ENCODE peak calls at places on chromosome 16, in eight cellular contexts. N is right atrium auricular region; Y is dorsolateral prefrontal cortex; O is neural progenitor cell; I is CD4-positive, alpha-beta T cell; L is astrocyte; R is tibial nerve; F is cardiac muscle cell. U is an unnamed sample.

GRCh38 chr16:23712976-23713375 is at the start of gene ERN2:
- DNase-seq in I (no peak), R (no peak), O (peak; percentile 50), Y (no peak), F (no peak), N (no peak), L (no peak), U (no peak)

GRCh38 chr16:14302031-14302398 is 230.9 kb downstream of the MRTFB start:
- DNase-seq in F (peak; percentile 86), O (peak; percentile 82), Y (no peak), N (no peak), R (no peak), L (no peak), I (no peak), U (no peak)

GRCh38 chr16:70151391-70151790 is 22.2 kb upstream of the CLEC18C start:
- DNase-seq in L (no peak), Y (no peak), F (no peak), R (no peak), N (no peak), O (no peak), I (no peak), U (no peak)

GRCh38 chr16:84053237-84053636 is 10.6 kb upstream of the SLC38A8 start:
- DNase-seq in Y (no peak), N (no peak), L (no peak), O (no peak), I (no peak), R (no peak), F (no peak), U (no peak)

GRCh38 chr16:68234188-68235104 is 1.5 kb downstream of the ESRP2 start:
- DNase-seq in L (no peak), I (no peak), F (no peak), O (no peak), N (no peak), Y (no peak), R (no peak), U (peak; percentile 48)

GRCh38 chr16:89574681-89575246 is 794 bp upstream of the CPNE7 start:
- DNase-seq in L (peak; percentile 36), F (peak; percentile 84), I (peak; percentile 23), N (no peak), Y (no peak), R (no peak), O (peak; percentile 93), U (no peak)

GRCh38 chr16:85614338-85615013 is 1.4 kb downstream of the GSE1 start:
- DNase-seq in I (no peak), L (no peak), Y (no peak), R (no peak), N (no peak), O (peak; percentile 94), F (no peak), U (no peak)

GRCh38 chr16:4371481-4372314 is at the start of gene VASN:
- DNase-seq in R (peak; percentile 83), O (peak; percentile 90), N (peak; percentile 89), I (peak; percentile 67), Y (peak; percentile 72), L (peak; percentile 47), F (peak; percentile 87), U (no peak)

GRCh38 chr16:79077391-79077790 is 523.1 kb downstream of the MAF start:
- DNase-seq in L (no peak), I (no peak), R (no peak), N (no peak), Y (no peak), O (no peak), F (no peak), U (no peak)

GRCh38 chr16:66930189-66930588 is 4.0 kb downstream of the CIAO2B start:
- DNase-seq in O (no peak), N (no peak), F (peak; percentile 60), Y (no peak), L (peak; percentile 37), I (no peak), R (no peak), U (peak; percentile 32)

GRCh38 chr16:26645629-26646028 is 421.1 kb upstream of the C16orf82 start:
- DNase-seq in O (peak; percentile 80), R (no peak), L (no peak), I (peak; percentile 20), F (no peak), N (peak; percentile 23), Y (peak; percentile 3), U (no peak)

GRCh38 chr16:76583466-76583865 is 306.3 kb downstream of the CNTNAP4 start:
- DNase-seq in Y (peak; percentile 93), L (no peak), N (no peak), R (no peak), O (no peak), F (peak; percentile 22), I (no peak), U (no peak)

GRCh38 chr16:18829221-18829620 is 27.9 kb upstream of the ARL6IP1 start:
- DNase-seq in I (no peak), R (no peak), N (no peak), L (no peak), F (no peak), O (no peak), Y (no peak), U (no peak)

GRCh38 chr16:18832021-18832420 is 30.7 kb upstream of the ARL6IP1 start:
- DNase-seq in R (no peak), L (no peak), I (no peak), F (no peak), Y (no peak), N (no peak), O (peak; percentile 80), U (no peak)

GRCh38 chr16:18832613-18833012 is 31.3 kb upstream of the ARL6IP1 start:
- DNase-seq in F (no peak), L (no peak), R (no peak), Y (no peak), I (no peak), N (no peak), O (peak; percentile 10), U (no peak)

GRCh38 chr16:18827890-18828289 is 26.5 kb upstream of the ARL6IP1 start:
- DNase-seq in I (no peak), O (no peak), Y (no peak), R (no peak), L (no peak), N (no peak), F (no peak), U (no peak)
- TF ChIP-seq CTCF in I (no peak), O (no peak), Y (no peak), R (no peak), L (no peak), N (no peak), F (no peak), U (no peak)

DNA sequence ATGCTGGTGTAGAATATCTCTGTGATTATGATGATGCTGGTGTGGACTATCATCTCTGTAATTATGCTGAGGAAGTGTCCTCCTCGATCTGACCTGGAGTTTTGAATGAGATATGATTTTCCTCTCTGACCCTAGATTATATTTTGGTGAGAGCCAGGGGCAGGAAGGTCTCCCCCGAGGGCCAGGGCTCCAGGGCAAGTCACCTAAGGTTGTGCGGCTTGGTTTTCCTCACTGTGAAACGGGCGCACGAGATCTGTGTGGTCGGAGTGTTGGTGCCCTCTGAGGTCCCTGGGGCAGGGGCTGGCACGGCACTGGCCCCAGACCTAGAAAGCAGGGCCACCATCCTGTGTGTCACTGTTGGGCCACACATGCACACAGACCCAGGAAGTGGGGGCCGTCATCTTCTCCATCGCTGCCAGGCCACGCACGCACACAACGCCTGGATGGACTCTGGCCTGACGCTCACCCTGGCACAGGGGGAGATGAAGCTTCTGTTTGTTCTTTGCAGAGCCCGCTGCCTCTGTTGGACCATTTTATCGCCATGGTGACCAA is 67.7 kb upstream of the ZNF469 start:
- DNase-seq in R (no peak), F (no peak), I (no peak), N (no peak), Y (no peak), O (no peak), L (no peak), U (no peak)
- H3K27ac ChIP-seq in R (no peak overlapping the region), F (no peak overlapping the region), I (no peak overlapping the region), N (no peak overlapping the region), Y (no peak overlapping the region), O (no peak overlapping the region), L (peak overlapping the region; percentile 36), U (no peak overlapping the region)

GRCh38 chr16:62079236-62079635 is 43.0 kb upstream of the CDH8 start:
- DNase-seq in Y (no peak), I (no peak), F (no peak), N (no peak), R (no peak), O (no peak), L (no peak), U (no peak)

DNA sequence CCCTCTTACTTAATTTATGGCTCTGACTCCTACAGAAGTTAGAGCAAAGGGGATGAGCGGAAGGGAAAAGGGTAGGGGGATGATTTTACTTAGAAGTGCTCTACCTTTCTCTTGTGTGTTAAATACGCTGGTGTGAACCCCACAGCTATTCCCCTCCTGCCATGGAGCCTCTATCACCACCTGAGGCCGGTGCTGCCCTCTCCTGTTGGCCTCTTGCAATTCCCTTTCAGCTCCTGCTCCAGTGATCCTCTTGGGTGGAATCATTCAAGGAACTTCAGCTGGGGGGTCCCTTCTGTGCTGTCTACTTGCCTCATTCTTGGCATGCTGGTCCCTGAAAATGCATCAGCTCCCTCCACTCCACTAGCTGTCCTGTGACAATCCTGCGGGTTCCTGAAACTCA is 41.8 kb upstream of the CDH8 start:
- DNase-seq in I (no peak), O (peak; percentile 70), L (no peak), F (no peak), R (no peak), Y (no peak), N (no peak), U (no peak)
- TF ChIP-seq CTCF in I (no peak), O (peak; percentile 69), L (no peak), F (no peak), R (no peak), Y (no peak), N (no peak), U (peak; percentile 22)

GRCh38 chr16:16010194-16010593 is 60.8 kb downstream of the ABCC1 start:
- DNase-seq in F (no peak), Y (no peak), O (no peak), N (no peak), R (no peak), L (no peak), I (no peak), U (no peak)

GRCh38 chr16:16013812-16014211 is 64.4 kb downstream of the ABCC1 start:
- DNase-seq in N (no peak), O (no peak), I (no peak), L (no peak), F (no peak), Y (no peak), R (no peak), U (no peak)

GRCh38 chr16:16009396-16009795 is 60.0 kb downstream of the ABCC1 start:
- DNase-seq in Y (peak; percentile 30), F (no peak), O (no peak), I (no peak), L (no peak), R (no peak), N (no peak), U (no peak)

GRCh38 chr16:16014329-16015224 is 65.2 kb downstream of the ABCC1 start:
- DNase-seq in O (no peak), N (peak; percentile 70), Y (no peak), I (no peak), R (peak; percentile 33), L (peak; percentile 34), F (peak; percentile 75), U (no peak)

GRCh38 chr16:16012144-16012543 is 62.7 kb downstream of the ABCC1 start:
- DNase-seq in I (no peak), F (no peak), Y (no peak), O (no peak), R (no peak), L (no peak), N (no peak), U (no peak)
- H3K27ac ChIP-seq in I (no peak overlapping the region), F (no peak overlapping the region), Y (no peak overlapping the region), O (no peak overlapping the region), R (no peak overlapping the region), L (no peak overlapping the region), N (no peak overlapping the region), U (no peak overlapping the region)

U was measured in foreskin keratinocyte.